ENCODE peak calls at places on chromosomes 4 and X, in four cellular contexts. I, A, K and J are unnamed samples.

GRCh38 chrX:13090261-13091110 is 46.1 kb upstream of the FAM9C start:
- DNase-seq in I (peak), K (no peak), A (peak), J (no peak)

GRCh38 chrX:21375795-21376069 is 1.5 kb downstream of the CNKSR2 start:
- DNase-seq in I (no peak), A (no peak), K (no peak), J (no peak)

GRCh38 chr4:52110171-52110570 is 59.1 kb downstream of the SPATA18 start:
- DNase-seq in A (no peak), I (no peak), K (no peak), J (no peak)

GRCh38 chr4:118869808-118870342 is 18.8 kb upstream of the SYNPO2 start:
- DNase-seq in K (no peak), I (no peak), A (no peak), J (no peak)

GRCh38 chr4:8092282-8092681 is 66.3 kb downstream of the ABLIM2 start:
- DNase-seq in A (no peak), I (no peak), K (no peak), J (no peak)

GRCh38 chrX:17634542-17635207 is 102.6 kb upstream of the SCML1 start:
- DNase-seq in I (no peak), A (no peak), K (no peak), J (no peak)

GRCh38 chrX:136589966-136590365 is 58.0 kb downstream of the VGLL1 start:
- DNase-seq in I (no peak), A (no peak), K (no peak), J (no peak)

GRCh38 chrX:154661200-154661599 is 7.8 kb upstream of the CTAG2 start:
- DNase-seq in K (no peak), A (no peak), I (no peak), J (no peak)

GRCh38 chrX:40543661-40544328 is 37.0 kb upstream of the ATP6AP2 start:
- DNase-seq in A (peak), K (peak), I (peak), J (no peak)

GRCh38 chrX:129842510-129843208 is 1.0 kb downstream of the ZDHHC9 start:
- DNase-seq in I (peak), K (no peak), A (no peak), J (no peak)

GRCh38 chr4:30716158-30716557 is 4.0 kb upstream of the PCDH7 start:
- DNase-seq in A (no peak), I (peak), K (no peak), J (no peak)

GRCh38 chrX:103061486-103061885 is 2.5 kb downstream of the BEX1 start:
- DNase-seq in A (no peak), I (peak), K (no peak), J (no peak)

GRCh38 chrX:116281106-116281505 is 110.6 kb downstream of the AGTR2 start:
- DNase-seq in K (no peak), A (no peak), I (no peak), J (no peak)

GRCh38 chr4:154626793-154627484 is 14.5 kb upstream of the FGG start:
- DNase-seq in K (no peak), A (peak), I (peak), J (peak)

GRCh38 chrX:11944486-11944885 is 186.4 kb downstream of the MSL3 start:
- DNase-seq in K (no peak), I (no peak), A (peak), J (peak)

GRCh38 chr4:10007436-10007740 is 13.9 kb downstream of the SLC2A9 start:
- DNase-seq in A (no peak), I (no peak), K (no peak), J (no peak)

GRCh38 chrX:11423362-11423818 is 130.2 kb downstream of the AMELX start:
- DNase-seq in I (no peak), A (peak), K (peak), J (no peak)

GRCh38 chr4:115159141-115159540 is 45.7 kb upstream of the NDST4 start:
- DNase-seq in A (no peak), I (no peak), K (no peak), J (no peak)

GRCh38 chr4:175639346-175639745 is 172.7 kb downstream of the GPM6A start:
- DNase-seq in I (no peak), K (no peak), A (no peak), J (no peak)

GRCh38 chr4:186514271-186514950 is 41.0 kb downstream of the MTNR1A start:
- DNase-seq in A (no peak), I (no peak), K (no peak), J (no peak)

GRCh38 chr4:165493359-165493758 is 114.6 kb downstream of the CPE start:
- DNase-seq in K (no peak), I (peak), A (peak), J (peak)

GRCh38 chr4:139419388-139419914 is 34.5 kb upstream of the RAB33B start:
- DNase-seq in K (no peak), A (no peak), I (no peak), J (no peak)

GRCh38 chr4:29052266-29052665 is 1667.9 kb upstream of the PCDH7 start:
- DNase-seq in A (no peak), I (no peak), K (no peak), J (no peak)

GRCh38 chrX:134423606-134424005 is 36.4 kb upstream of the HPRT1 start:
- DNase-seq in I (peak), K (no peak), A (peak), J (no peak)

GRCh38 chrX:39935414-39936064 is 162.2 kb downstream of the BCOR start:
- DNase-seq in K (no peak), I (peak), A (no peak), J (no peak)

GRCh38 chr4:89598602-89599001 is 238.4 kb downstream of the SNCA start:
- DNase-seq in A (no peak), I (peak), K (no peak), J (no peak)

GRCh38 chr4:30717208-30718020 is 2.8 kb upstream of the PCDH7 start:
- DNase-seq in K (no peak), I (no peak), A (no peak), J (no peak)

GRCh38 chr4:2042947-2043395 is 16.2 kb upstream of the NAT8L start:
- DNase-seq in K (no peak), I (no peak), A (no peak), J (no peak)

GRCh38 chr4:45944000-45944399 is 179.9 kb downstream of the GABRG1 start:
- DNase-seq in K (no peak), I (peak), A (no peak), J (no peak)

GRCh38 chr4:7653510-7654414 is 219.0 kb upstream of the PSAPL1 start:
- DNase-seq in A (no peak), I (no peak), K (no peak), J (no peak)

GRCh38 chr4:169225058-169225751 is 45.6 kb downstream of the SH3RF1 start:
- DNase-seq in I (no peak), K (no peak), A (no peak), J (no peak)

GRCh38 chrX:153926863-153927685 is 1.0 kb upstream of the ARHGAP4 start:
- DNase-seq in A (no peak), K (peak), I (peak), J (no peak)

GRCh38 chr4:185011408-185011807 is 6.9 kb upstream of the HELT start:
- DNase-seq in K (no peak), I (peak), A (peak), J (no peak)

DNA sequence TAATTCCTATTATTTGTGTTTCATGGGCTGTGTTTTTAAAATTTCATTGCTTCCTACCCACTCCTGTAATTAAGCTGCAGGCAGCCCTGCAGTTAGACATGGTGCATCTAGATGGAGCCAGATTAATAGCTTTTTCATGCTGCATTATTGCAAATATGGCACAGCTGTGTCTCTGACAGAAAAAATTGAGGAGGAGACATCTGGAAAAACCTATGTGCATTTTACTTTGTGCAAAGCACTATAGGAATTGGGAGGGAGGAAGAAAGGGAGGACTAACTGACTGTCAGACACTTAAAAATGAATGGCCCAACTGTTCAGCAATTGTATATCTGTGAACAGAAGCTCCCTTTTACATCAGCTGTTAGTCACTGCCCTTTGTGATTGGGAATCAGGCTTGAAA is 8.1 kb upstream of the RPGR start:
- DNase-seq in K (no peak), I (no peak), A (no peak), J (no peak)
- TF ChIP-seq ZNF274 in K (no peak), I (no peak), A (no peak), J (no peak)

GRCh38 chrX:25968920-25969319 is 169.2 kb upstream of the MAGEB18 start:
- DNase-seq in K (no peak), A (peak), I (peak), J (peak)
- TF ChIP-seq HDAC6 in K (no peak), A (no peak), I (no peak), J (no peak)

GRCh38 chr4:123312951-123313592 is 83.5 kb upstream of the SPRY1 start:
- DNase-seq in K (no peak), I (peak), A (no peak), J (no peak)
- TF ChIP-seq ZNF274 in K (no peak), I (no peak), A (no peak), J (no peak)

DNA sequence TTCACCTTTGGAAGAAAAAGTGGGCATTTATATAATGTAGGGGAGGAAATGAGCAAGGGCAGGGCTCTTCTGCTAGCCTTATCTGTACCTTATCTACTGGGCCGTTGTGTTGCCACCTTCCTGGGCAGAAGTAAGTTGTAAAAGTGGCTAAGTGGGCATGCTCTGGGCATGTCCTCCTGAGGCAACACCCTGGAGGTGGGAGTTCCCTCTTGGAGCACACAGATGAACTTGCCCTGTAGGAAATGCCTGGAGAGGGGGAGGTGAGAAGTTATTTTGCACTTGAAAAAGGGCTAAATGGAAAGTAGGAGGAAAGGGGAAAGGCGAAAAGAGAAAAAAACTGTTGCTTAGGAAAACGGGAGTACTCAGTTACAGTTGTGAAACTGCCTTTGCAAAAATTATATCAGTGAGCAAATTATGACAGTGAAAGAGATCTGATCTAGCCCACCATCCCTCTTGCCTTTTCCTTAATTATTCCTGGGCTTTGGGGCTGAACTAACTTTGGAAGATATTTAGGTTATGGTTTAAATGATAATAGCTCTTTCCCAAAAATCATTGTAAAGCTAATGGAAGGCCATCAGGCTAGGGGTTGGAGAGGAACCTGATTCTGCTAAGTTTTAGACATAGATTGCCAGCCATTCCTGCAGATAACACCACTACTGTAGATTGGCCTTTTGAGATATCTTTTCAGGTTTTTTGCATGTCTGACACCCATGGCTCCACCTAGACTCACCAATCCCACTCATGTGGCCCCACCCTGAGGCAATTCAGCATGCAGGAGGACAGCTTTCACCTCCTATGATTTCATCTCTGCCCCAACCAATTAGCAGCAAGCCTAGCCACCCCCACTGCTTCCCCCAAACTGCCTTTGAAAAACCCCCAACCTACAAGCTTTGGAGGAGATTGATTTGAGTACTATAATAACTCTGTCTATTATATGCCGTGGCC is 20.5 kb upstream of the ZNF81 start:
- DNase-seq in K (no peak), A (no peak), I (no peak), J (no peak)
- TF ChIP-seq HDAC6 in K (no peak), A (no peak), I (no peak), J (no peak)

DNA sequence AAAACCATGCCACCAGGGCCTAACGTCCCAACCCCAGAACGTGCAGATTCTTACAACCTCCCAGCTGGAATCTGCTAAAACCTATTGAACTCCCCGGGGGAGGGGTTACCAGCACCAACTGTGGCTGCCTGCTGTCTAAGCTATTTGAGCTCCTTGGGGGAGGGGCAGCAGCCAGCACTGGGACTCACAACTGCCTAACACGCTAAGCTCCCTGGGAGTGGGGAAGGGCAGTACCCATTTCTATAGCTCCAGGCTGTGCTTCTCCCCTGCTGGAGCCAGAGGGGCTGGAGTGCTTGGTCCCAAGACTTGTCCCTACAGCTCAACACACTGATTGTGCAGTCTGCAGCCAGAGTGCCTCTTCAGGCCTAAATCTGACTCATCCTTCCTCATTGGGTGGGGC is 459.8 kb upstream of the FGF16 start:
- DNase-seq in K (no peak), I (no peak), A (no peak), J (no peak)
- TF ChIP-seq ZNF274 in K (no peak), I (no peak), A (no peak), J (no peak)

GRCh38 chrX:110755061-110755460 is 40.6 kb downstream of the CHRDL1 start:
- DNase-seq in K (no peak), A (no peak), I (no peak), J (no peak)
- TF ChIP-seq HDAC6 in K (no peak), A (no peak), I (no peak), J (no peak)

GRCh38 chr4:98516441-98517323 is 141.7 kb downstream of the TSPAN5 start:
- DNase-seq in A (no peak), I (no peak), K (no peak), J (no peak)

GRCh38 chr4:98517444-98518021 is 140.9 kb downstream of the TSPAN5 start:
- DNase-seq in A (no peak), I (peak), K (no peak), J (no peak)

GRCh38 chr4:98516042-98516440 is 142.4 kb downstream of the TSPAN5 start:
- DNase-seq in I (peak), K (no peak), A (peak), J (no peak)

GRCh38 chr4:98512918-98513317 is 145.5 kb downstream of the TSPAN5 start:
- DNase-seq in K (no peak), I (no peak), A (no peak), J (no peak)

GRCh38 chr4:98514930-98515809 is 143.2 kb downstream of the TSPAN5 start:
- DNase-seq in K (no peak), A (no peak), I (no peak), J (no peak)
- TF ChIP-seq ZNF274 in K (no peak), A (no peak), I (no peak), J (no peak)

DNA sequence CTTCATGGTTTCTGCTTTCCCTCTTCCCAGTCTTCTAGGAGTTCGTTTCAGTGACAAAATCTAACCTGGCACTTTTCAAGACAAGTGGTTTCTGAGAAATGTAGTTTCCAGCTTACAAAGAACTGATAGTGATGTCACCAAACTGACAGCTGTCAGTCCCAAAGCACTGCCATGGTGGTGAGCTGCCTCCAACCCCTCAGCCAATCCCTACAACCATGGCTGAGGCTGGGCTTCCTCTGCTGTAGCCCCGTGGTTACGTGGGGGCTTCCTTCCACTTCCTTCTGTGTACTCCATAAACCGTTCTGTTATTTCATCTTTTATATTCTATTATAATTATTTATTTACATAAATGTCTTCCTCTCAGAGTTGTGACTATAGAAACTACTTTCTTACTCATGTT is 198.6 kb upstream of the AGA start:
- DNase-seq in K (no peak), A (no peak), I (no peak), J (no peak)
- TF ChIP-seq HDAC6 in K (no peak), A (no peak), I (no peak), J (no peak)